ENCODE peak calls at places on chromosomes 2 and 18, in four cellular contexts. R is left ventricle myocardium inferior; D is stimulated activated CD8-positive, alpha-beta memory T cell treated with anti-CD3 and anti-CD28 coated beads, Interleukin-12 subunit alpha, Interleukin-12 subunit beta, amount 100 ng/mL, for 4 hours; I is right atrium auricular region. O is an unnamed sample.

GRCh38 chr2:226781471-226781870 is 18.1 kb downstream of the IRS1 start:
- DNase-seq in R (no peak), D (no peak), I (no peak), O (no peak)

GRCh38 chr2:138689705-138690104 is 90.5 kb downstream of the NXPH2 start:
- DNase-seq in R (no peak), D (no peak), I (no peak), O (no peak)

GRCh38 chr2:74374509-74375205 is 5.5 kb downstream of the DCTN1 start:
- DNase-seq in R (peak), D (no peak), I (peak), O (no peak)

GRCh38 chr2:109549016-109549595 is 64.7 kb downstream of the SEPTIN10 start:
- DNase-seq in R (no peak), D (no peak), I (no peak), O (no peak)

GRCh38 chr18:2847341-2848144 is 737 bp downstream of the EMILIN2 start:
- DNase-seq in R (peak), D (no peak), I (no peak), O (peak)

GRCh38 chr2:73054980-73055379 is 16.5 kb downstream of the SFXN5 start:
- DNase-seq in R (no peak), D (no peak), I (no peak), O (no peak)

GRCh38 chr2:120641366-120641771 is 94.3 kb upstream of the GLI2 start:
- DNase-seq in R (no peak), D (no peak), I (no peak), O (no peak)

GRCh38 chr18:24674236-24675004 is 214.0 kb downstream of the HRH4 start:
- DNase-seq in R (no peak), D (no peak), I (no peak), O (no peak)

GRCh38 chr2:204108301-204108700 is 171.7 kb downstream of the ICOS start:
- DNase-seq in R (no peak), D (no peak), I (no peak), O (peak)

O was measured in T-helper 17 cell.